ENCODE peak calls at places on chromosomes 3 and 15, in eight cellular contexts. T is colonic mucosa; O is AG09309; I is GM12865; U is neuronal stem cell; N is choroid plexus epithelial cell; K is uterus; V is CD4-positive, alpha-beta memory T cell. M is an unnamed sample.

GRCh38 chr3:43515970-43516369 is 105.8 kb downstream of the ANO10 start:
- DNase-seq in T (no peak), O (no peak), I (no peak), U (no peak), N (no peak), K (no peak), V (no peak), M (no peak)

GRCh38 chr3:55897573-55898224 is 410.6 kb upstream of the WNT5A start:
- DNase-seq in T (peak; percentile 19), O (no peak), I (no peak), U (peak; percentile 30), N (peak; percentile 49), K (no peak), V (no peak), M (no peak)

GRCh38 chr3:111924283-111924682 is 54.5 kb upstream of the ABHD10 start:
- DNase-seq in T (peak; percentile 39), O (no peak), I (no peak), U (no peak), N (no peak), K (peak; percentile 51), V (no peak), M (no peak)

GRCh38 chr15:24772709-24773373 is 97.3 kb downstream of the NPAP1 start:
- DNase-seq in T (peak; percentile 65), O (peak; percentile 31), I (no peak), U (peak; percentile 62), N (peak; percentile 82), K (peak; percentile 18), V (peak; percentile 69), M (peak; percentile 34)

GRCh38 chr3:152299243-152299976 is 30.7 kb downstream of the MBNL1 start:
- DNase-seq in T (no peak), O (no peak), I (no peak), U (no peak), N (no peak), K (no peak), V (peak; percentile 85), M (no peak)

GRCh38 chr3:171497546-171497945 is 37.3 kb upstream of the TNIK start:
- DNase-seq in T (no peak), O (no peak), I (no peak), U (no peak), N (no peak), K (no peak), V (no peak), M (no peak)

GRCh38 chr15:69876556-69876955 is 221.2 kb downstream of the TLE3 start:
- DNase-seq in T (no peak), O (no peak), I (no peak), U (no peak), N (no peak), K (no peak), V (no peak), M (no peak)

GRCh38 chr3:196969001-196969659 is 497 bp upstream of the PIGZ start:
- DNase-seq in T (no peak), O (no peak), I (peak; percentile 79), U (no peak), N (no peak), K (no peak), V (no peak), M (no peak)

GRCh38 chr3:47440131-47440530 is 35.6 kb downstream of the SCAP start:
- DNase-seq in T (no peak), O (no peak), I (no peak), U (no peak), N (peak; percentile 59), K (no peak), V (no peak), M (no peak)

DNA sequence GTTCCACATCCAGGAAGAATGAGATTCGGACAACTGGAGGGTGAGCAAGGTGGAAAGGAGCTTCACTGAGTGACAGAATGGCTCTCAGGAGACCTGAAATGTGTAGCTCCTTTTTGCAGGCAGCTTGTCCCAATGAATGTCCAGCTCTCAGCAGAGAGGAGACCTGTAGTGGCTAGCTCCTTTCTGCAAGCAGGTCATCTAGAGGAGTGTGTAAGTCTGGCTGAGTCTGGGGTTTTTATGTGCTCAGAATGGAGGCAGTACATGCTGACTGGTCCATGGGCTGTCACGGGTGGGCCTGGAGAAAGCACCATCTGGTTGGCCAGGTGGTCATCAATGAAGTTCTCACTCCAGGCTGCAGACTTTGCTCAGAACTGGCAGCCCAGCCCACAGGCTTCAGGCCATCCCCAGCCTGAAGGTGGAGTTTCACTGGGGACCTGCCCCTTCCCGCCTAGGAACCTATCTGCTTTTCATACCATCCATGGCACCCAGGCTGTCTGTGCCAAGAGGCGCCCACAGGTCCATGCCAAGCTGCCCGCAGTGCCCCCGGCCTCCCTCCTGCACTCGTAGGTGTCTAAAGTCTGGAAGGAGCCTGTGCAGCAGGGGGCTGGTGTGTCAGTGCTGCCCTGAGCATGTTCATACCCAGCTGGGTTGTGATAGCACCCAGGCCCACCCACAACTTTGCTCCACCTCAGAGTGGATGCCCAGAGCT is 276.6 kb downstream of the UBE2E2 start:
- DNase-seq in T (no peak), O (no peak), I (no peak), U (no peak), N (no peak), K (no peak), V (no peak), M (no peak)
- H3K4me3 ChIP-seq in T (no peak overlapping the region), O (no peak overlapping the region), I (no peak overlapping the region), U (no peak overlapping the region), N (no peak overlapping the region), K (no peak overlapping the region), V (no peak overlapping the region), M (no peak overlapping the region)

DNA sequence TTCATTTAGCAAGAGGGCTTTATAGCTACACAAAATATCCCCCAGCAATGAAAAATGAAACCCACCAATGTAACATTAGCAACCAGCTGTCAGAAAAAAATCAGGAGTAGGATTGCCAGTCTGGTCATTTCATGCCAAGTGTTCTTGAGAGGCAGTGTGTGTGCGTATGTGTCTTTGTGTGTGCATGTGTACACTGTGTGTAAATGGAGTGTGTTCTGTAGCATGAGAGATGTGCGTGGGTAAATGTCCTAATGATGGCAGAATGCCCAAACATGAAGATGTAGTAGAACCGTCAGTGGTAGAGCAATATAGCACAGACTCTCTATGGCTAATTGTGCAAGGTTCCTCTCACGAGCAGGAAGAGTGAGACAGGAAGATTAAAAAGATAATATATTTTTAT is 1038.9 kb downstream of the IGSF11 start:
- DNase-seq in T (no peak), O (no peak), I (no peak), U (no peak), N (no peak), K (no peak), V (no peak), M (no peak)
- H3K4me3 ChIP-seq in T (no peak overlapping the region), O (no peak overlapping the region), I (no peak overlapping the region), U (peak overlapping the region; percentile 67), N (no peak overlapping the region), K (peak overlapping the region; percentile 51), V (no peak overlapping the region), M (peak overlapping the region; percentile 81)

GRCh38 chr15:45454825-45455224 is 67.7 kb downstream of the SLC30A4 start:
- DNase-seq in T (peak; percentile 74), O (peak; percentile 92), I (peak; percentile 82), U (no peak), N (peak; percentile 99), K (no peak), V (peak; percentile 88), M (peak; percentile 94)

GRCh38 chr15:45456212-45457106 is 66.1 kb downstream of the SLC30A4 start:
- DNase-seq in T (peak; percentile 78), O (peak; percentile 100), I (peak; percentile 59), U (no peak), N (peak; percentile 100), K (peak; percentile 80), V (peak; percentile 94), M (peak; percentile 100)

GRCh38 chr15:45458746-45459403 is 63.7 kb downstream of the SLC30A4 start:
- DNase-seq in T (peak; percentile 90), O (no peak), I (peak; percentile 76), U (peak; percentile 70), N (peak; percentile 51), K (peak; percentile 71), V (peak; percentile 72), M (no peak)

GRCh38 chr15:45457215-45457614 is 65.3 kb downstream of the SLC30A4 start:
- DNase-seq in T (no peak), O (no peak), I (no peak), U (no peak), N (peak; percentile 9), K (no peak), V (peak; percentile 67), M (no peak)

GRCh38 chr15:45457641-45458539 is 64.7 kb downstream of the SLC30A4 start:
- DNase-seq in T (peak; percentile 95), O (peak; percentile 32), I (peak; percentile 87), U (peak; percentile 84), N (peak; percentile 84), K (peak; percentile 79), V (peak; percentile 84), M (no peak)
- H3K4me3 ChIP-seq in T (peak overlapping the region; percentile 12), O (peak overlapping the region; percentile 26), I (peak overlapping the region; percentile 62), U (peak overlapping the region; percentile 4), N (peak overlapping the region; percentile 32), K (peak overlapping the region; percentile 43), V (peak overlapping the region; percentile 51), M (peak overlapping the region; percentile 55)

GRCh38 chr3:113977822-113978221 is 30.0 kb downstream of the ZDHHC23 start:
- DNase-seq in T (no peak), O (no peak), I (no peak), U (no peak), N (no peak), K (no peak), V (no peak), M (no peak)
- H3K4me3 ChIP-seq in T (no peak overlapping the region), O (no peak overlapping the region), I (no peak overlapping the region), U (no peak overlapping the region), N (no peak overlapping the region), K (no peak overlapping the region), V (no peak overlapping the region), M (no peak overlapping the region)

DNA sequence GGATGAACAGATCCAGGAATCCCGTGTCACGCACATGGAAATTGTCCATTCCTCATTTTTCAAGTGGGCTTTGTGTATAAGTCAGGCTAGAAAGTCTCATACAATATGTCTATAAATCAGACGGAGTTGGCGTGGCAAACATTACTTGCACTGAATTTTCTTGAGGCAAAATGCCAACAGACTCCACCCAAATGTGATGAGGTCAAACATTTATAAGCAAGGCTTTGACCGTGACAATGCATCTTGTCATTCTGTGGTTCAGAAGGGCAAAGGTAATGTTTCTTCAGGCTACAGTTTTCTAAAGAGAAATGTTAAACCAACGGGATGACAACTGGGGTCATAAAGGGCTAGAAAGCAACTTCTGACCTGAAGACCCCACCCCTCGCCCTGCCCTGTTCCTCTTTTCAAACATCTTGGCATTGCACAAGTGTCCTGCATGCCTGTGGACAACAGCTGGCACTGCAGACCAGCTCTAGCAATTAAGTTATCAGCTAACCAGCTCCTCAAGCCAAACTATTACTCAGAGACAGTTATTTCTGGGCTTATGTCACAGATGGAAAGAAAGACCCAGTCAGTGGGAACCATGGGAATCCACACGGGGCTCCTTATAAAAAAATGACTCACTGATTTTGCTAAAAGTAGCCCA is 36.5 kb upstream of the SPTBN5 start:
- DNase-seq in T (peak; percentile 83), O (peak; percentile 94), I (peak; percentile 13), U (no peak), N (peak; percentile 87), K (no peak), V (no peak), M (peak; percentile 78)
- H3K4me3 ChIP-seq in T (no peak overlapping the region), O (no peak overlapping the region), I (no peak overlapping the region), U (no peak overlapping the region), N (no peak overlapping the region), K (no peak overlapping the region), V (no peak overlapping the region), M (no peak overlapping the region)

GRCh38 chr15:54722342-54722986 is 474.3 kb downstream of the RSL24D1 start:
- DNase-seq in T (no peak), O (no peak), I (peak; percentile 5), U (no peak), N (no peak), K (no peak), V (no peak), M (no peak)

DNA sequence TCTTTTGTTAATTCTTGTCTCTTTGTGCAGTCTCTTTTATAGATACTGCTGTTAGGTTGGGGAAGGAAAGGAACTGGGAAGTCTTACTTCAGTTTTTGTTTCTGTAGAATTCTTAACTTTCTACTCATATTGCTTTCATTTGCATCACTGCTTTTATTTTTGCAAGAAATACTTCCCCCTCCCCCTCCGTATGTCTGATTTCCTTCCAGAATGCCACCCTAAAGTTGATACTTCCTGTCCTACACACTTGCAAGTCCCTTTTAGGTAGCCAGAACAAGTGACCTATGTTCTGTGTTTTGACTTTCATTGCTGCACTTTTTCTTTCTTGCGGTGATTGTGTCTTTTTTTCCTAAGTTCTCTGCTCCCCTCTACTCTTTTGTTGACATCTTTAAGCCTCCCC is 477.4 kb downstream of the RSL24D1 start:
- DNase-seq in T (no peak), O (no peak), I (no peak), U (no peak), N (no peak), K (no peak), V (no peak), M (no peak)
- H3K4me3 ChIP-seq in T (no peak overlapping the region), O (no peak overlapping the region), I (no peak overlapping the region), U (no peak overlapping the region), N (no peak overlapping the region), K (no peak overlapping the region), V (no peak overlapping the region), M (no peak overlapping the region)